ENCODE peak calls at places on chromosomes 2 and 18, in five cellular contexts. W is pancreas; K is CD4-positive, alpha-beta memory T cell; P is HepG2; G is MM.1S. N is an unnamed sample.

GRCh38 chr2:9779572-9780264 is 63.6 kb upstream of the TAF1B start:
- DNase-seq in K (peak; percentile 80), G (no peak), P (no peak), W (no peak), N (peak; percentile 29)

GRCh38 chr2:127410871-127411396 is 7.3 kb upstream of the PROC start:
- DNase-seq in G (peak; percentile 26), K (no peak), P (peak; percentile 92), W (no peak), N (no peak)

GRCh38 chr2:168614291-168615018 is 158.4 kb downstream of the CERS6 start:
- DNase-seq in G (no peak), K (no peak), W (no peak), P (no peak), N (no peak)

GRCh38 chr2:3335001-3335400 is 42.6 kb downstream of the EIPR1 start:
- DNase-seq in G (no peak), P (no peak), W (no peak), K (no peak), N (no peak)

GRCh38 chr2:36397728-36398413 is 42.3 kb downstream of the CRIM1 start:
- DNase-seq in P (peak; percentile 71), K (no peak), G (no peak), W (no peak), N (no peak)

GRCh38 chr2:197281421-197281820 is 29.2 kb downstream of the ANKRD44 start:
- DNase-seq in W (no peak), P (no peak), G (no peak), K (no peak), N (no peak)

GRCh38 chr2:214484239-214484638 is 73.4 kb downstream of the VWC2L start:
- DNase-seq in G (no peak), W (no peak), P (no peak), K (no peak), N (no peak)

GRCh38 chr2:240712121-240712520 is 20.5 kb downstream of the AQP12A start:
- DNase-seq in G (no peak), W (no peak), P (no peak), K (no peak), N (no peak)

GRCh38 chr18:70249118-70249517 is 39.7 kb upstream of the SOCS6 start:
- DNase-seq in P (no peak), K (no peak), G (no peak), W (no peak), N (no peak)

GRCh38 chr18:5104246-5104645 is 92.8 kb downstream of the AKAIN1 start:
- DNase-seq in P (no peak), K (no peak), W (no peak), G (no peak), N (no peak)

GRCh38 chr2:190748966-190749365 is 100.1 kb downstream of the NAB1 start:
- DNase-seq in G (no peak), P (no peak), K (no peak), W (no peak), N (no peak)

GRCh38 chr2:190744041-190744440 is 95.2 kb downstream of the NAB1 start:
- DNase-seq in K (no peak), P (no peak), W (no peak), G (no peak), N (no peak)

GRCh38 chr2:190742431-190742830 is 93.5 kb downstream of the NAB1 start:
- DNase-seq in K (no peak), W (no peak), G (no peak), P (no peak), N (no peak)

DNA sequence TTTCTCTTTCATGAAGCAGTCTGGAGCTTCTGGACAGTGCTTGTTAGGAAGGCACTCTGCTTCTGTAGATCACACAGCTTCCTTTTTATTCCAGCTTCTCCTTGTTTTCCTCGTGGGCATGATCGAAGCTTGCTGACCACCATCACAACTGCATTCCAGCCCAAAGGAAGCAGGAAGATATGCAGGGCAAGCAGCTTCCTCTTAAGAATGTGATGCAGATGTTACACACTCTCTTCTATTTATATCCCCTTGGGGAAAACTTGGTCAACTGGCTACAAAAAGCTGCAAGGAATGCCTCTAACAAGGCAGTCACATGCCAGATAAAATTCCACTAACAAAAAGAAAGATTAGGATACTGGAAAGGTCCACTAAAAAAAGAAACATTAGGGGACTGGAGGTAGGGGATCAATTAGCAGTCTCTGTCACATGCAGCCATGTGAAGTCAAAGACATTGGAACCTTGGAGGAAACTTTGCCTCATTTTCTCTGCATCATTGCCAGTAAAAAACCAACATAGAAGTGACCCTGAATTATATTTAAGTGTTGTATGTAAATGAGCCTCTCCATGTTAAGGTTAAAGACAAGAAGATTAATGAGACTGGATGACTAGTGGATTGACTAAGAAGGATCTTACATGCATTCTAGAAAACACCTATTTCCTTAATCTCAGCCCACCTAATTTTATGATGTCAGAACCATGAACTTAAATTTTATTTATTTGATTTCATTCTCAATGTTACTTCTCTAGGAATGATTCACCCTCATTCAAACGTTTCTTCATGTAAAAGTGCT is 98.3 kb downstream of the NAB1 start:
- DNase-seq in G (no peak), K (no peak), W (no peak), P (no peak), N (no peak)
- H3K4me3 ChIP-seq in G (no peak overlapping the region), K (no peak overlapping the region), W (no peak overlapping the region), P (no peak overlapping the region), N (no peak overlapping the region)

GRCh38 chr18:67266246-67266570 is 250.3 kb downstream of the DSEL start:
- DNase-seq in K (no peak), G (no peak), P (no peak), W (no peak), N (no peak)

GRCh38 chr18:67268530-67268929 is 248.0 kb downstream of the DSEL start:
- DNase-seq in W (no peak), G (no peak), P (no peak), K (no peak), N (no peak)

GRCh38 chr18:67269206-67269605 is 247.3 kb downstream of the DSEL start:
- DNase-seq in W (no peak), G (no peak), K (no peak), P (no peak), N (no peak)

GRCh38 chr18:67266591-67267237 is 249.8 kb downstream of the DSEL start:
- DNase-seq in W (no peak), K (no peak), G (no peak), P (no peak), N (no peak)

DNA sequence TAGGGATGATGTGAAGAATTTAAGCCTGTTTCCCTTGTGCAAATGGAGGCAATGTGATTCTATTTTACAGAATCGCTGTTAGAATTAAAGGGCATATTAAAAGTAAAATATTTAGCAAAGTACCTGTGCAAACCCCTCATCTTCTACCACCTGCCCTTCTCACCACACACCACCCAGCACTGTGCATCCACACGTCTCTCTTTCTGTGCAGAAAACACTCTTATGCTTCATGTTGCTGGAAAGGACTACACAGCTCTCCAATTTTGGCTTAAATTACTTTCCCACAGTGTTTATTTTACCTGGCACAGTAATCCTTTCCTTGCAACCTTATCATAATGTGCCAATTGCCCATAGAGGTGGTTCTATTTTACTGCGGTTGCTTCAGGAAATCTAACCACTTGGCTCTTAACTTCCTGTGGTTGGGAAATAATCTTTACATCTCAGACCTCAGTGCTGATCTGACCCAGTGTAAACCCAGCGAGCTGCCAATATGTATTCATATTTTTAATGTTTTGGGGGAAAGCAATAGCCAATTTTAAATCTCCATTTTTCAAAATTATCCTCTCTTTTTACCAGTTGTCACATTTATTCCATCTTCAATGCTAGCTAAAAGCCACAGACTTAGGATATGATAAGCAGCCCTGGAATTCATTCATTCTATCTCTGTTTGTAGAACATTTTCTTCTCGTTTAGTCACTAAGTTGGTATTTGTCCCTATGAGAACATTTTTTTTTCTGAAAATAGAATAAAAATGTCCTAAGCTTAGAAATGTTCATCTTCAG is 250.9 kb downstream of the DSEL start:
- DNase-seq in G (no peak), K (no peak), W (no peak), P (no peak), N (peak; percentile 42)
- H3K27ac ChIP-seq in G (no peak overlapping the region), K (no peak overlapping the region), W (no peak overlapping the region), P (no peak overlapping the region), N (no peak overlapping the region)

DNA sequence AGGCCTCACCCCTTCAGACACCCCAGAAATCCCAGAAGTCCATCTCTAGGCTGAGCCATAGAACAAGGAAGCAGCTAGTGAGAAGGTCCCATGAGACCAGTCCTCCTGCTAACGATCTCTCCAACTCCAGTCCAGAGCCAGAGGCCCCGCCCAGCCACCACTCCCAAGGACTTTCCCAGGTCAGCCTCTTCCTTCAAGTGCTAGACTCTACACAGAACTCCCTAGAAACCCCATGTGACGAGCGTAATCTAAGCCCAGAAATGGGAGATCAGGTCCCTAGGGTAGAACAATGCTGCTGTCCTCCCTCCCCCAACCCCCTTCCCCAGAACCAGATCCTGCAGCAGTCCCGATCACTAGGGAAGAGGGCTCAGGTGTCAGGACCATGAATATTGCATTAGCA is 6.9 kb downstream of the DCTN1 start:
- DNase-seq in G (no peak), P (no peak), W (no peak), K (no peak), N (no peak)
- H3K4me3 ChIP-seq in G (no peak overlapping the region), P (no peak overlapping the region), W (no peak overlapping the region), K (no peak overlapping the region), N (no peak overlapping the region)

GRCh38 chr2:217057773-217058172 is 197.9 kb upstream of the TNP1 start:
- DNase-seq in W (no peak), P (no peak), K (no peak), G (no peak), N (no peak)

GRCh38 chr2:217052856-217053577 is 193.2 kb upstream of the TNP1 start:
- DNase-seq in P (no peak), G (no peak), K (no peak), W (no peak), N (no peak)

GRCh38 chr2:217058791-217059755 is 199.2 kb upstream of the TNP1 start:
- DNase-seq in K (no peak), W (no peak), P (no peak), G (no peak), N (no peak)

GRCh38 chr2:217055624-217056023 is 195.8 kb upstream of the TNP1 start:
- DNase-seq in G (no peak), W (no peak), K (no peak), P (no peak), N (no peak)

DNA sequence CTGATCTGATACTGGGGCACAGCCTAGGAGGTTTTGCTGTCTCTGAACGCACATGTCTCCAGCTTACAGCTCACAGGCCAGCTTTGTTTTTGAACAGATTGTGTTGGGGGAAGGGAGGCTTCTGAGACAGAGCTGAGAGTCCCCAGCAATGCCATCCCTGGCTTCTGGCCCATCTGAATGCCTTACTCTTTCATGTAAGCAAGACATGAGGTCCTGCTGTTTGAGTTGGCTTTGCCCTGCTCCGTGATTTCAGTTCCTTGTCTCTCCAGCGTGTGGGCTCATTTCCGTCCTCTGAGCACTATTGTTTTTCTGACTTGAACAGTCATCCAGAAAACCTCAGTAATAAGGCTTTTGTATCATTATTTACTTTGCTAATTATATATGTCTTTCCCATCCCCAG is 194.9 kb upstream of the TNP1 start:
- DNase-seq in P (no peak), K (no peak), G (no peak), W (no peak), N (no peak)
- H3K27ac ChIP-seq in P (no peak overlapping the region), K (no peak overlapping the region), G (no peak overlapping the region), W (no peak overlapping the region), N (no peak overlapping the region)

N was measured in CD8-positive, alpha-beta memory T cell.